ENCODE peak calls at places on chromosomes 3 and 15, in seven cellular contexts. W is ovary; A is SK-N-SH; U is CD8-positive, alpha-beta memory T cell; I is CD8-positive, alpha-beta T cell; F is neuronal stem cell; O is fibroblast of lung. E is an unnamed sample. For H3K4me1 and H3K36me3, the result is how much of the 10 kb centered on the place peaks cover.

GRCh38 chr3:21919383-21919782 is 168.4 kb upstream of the ZNF385D start:
- DNase-seq in A (no peak), O (peak), I (no peak), F (no peak), U (no peak), W (no peak), E (no peak)

GRCh38 chr3:154023148-154023547 is 98.0 kb upstream of the ARHGEF26 start:
- DNase-seq in U (no peak), I (no peak), W (no peak), F (no peak), O (no peak), A (no peak), E (no peak)

GRCh38 chr3:81723732-81724313 is 37.6 kb downstream of the GBE1 start:
- DNase-seq in U (no peak), I (no peak), O (peak), A (no peak), W (no peak), F (no peak), E (no peak)

GRCh38 chr15:95840004-95840403 is 490.5 kb upstream of the NR2F2 start:
- DNase-seq in F (no peak), U (no peak), I (no peak), A (no peak), O (peak), W (peak), E (no peak)

GRCh38 chr3:181279239-181279565 is 289.7 kb upstream of the DNAJC19 start:
- DNase-seq in A (peak), F (no peak), U (no peak), O (no peak), I (no peak), W (no peak), E (no peak)

GRCh38 chr15:49620174-49620573 is 444 bp downstream of the FAM227B start:
- DNase-seq in F (no peak), I (no peak), U (peak), W (no peak), A (no peak), O (peak), E (no peak)

GRCh38 chr3:122975924-122976293 is 51.7 kb downstream of the SEMA5B start:
- DNase-seq in W (no peak), U (no peak), O (peak), A (no peak), F (no peak), I (no peak), E (no peak)

GRCh38 chr15:49877871-49878511 is 241.0 kb downstream of the ATP8B4 start:
- DNase-seq in W (no peak), A (no peak), I (no peak), O (peak), U (no peak), F (no peak), E (no peak)

GRCh38 chr3:108462899-108463298 is 47.5 kb downstream of the MYH15 start:
- DNase-seq in O (peak), I (no peak), F (no peak), A (no peak), W (no peak), U (no peak), E (no peak)

GRCh38 chr3:37601832-37602231 is 259.8 kb upstream of the CTDSPL start:
- DNase-seq in A (no peak), U (no peak), F (no peak), I (no peak), O (no peak), W (no peak), E (no peak)

GRCh38 chr3:18648868-18649450 is 223.8 kb upstream of the SATB1 start:
- DNase-seq in U (no peak), I (no peak), O (no peak), F (no peak), A (no peak), W (no peak), E (no peak)

GRCh38 chr15:68126415-68126814 is 72.3 kb downstream of the PIAS1 start:
- DNase-seq in U (no peak), I (no peak), A (no peak), O (no peak), F (no peak), W (no peak), E (no peak)

GRCh38 chr15:44726568-44727461 is 9.5 kb upstream of the TRIM69 start:
- DNase-seq in U (peak), F (no peak), A (no peak), O (peak), W (no peak), I (peak), E (no peak)
- H3K4me1 ChIP-seq in U (half or more), F (under half), A (under half), O (under half), W (under half), I (half or more), E (under half)

GRCh38 chr3:49277357-49277723 is 308 bp upstream of the C3orf62 start:
- DNase-seq in O (peak), U (no peak), I (peak), W (no peak), F (no peak), A (no peak), E (no peak)
- H3K4me3 ChIP-seq in O (peak), U (peak), I (peak), W (peak), F (no peak), A (peak), E (peak)

GRCh38 chr3:52203701-52204100 is 5.7 kb downstream of the ALAS1 start:
- DNase-seq in O (no peak), A (no peak), I (no peak), F (no peak), U (no peak), W (no peak), E (no peak)

GRCh38 chr3:52198643-52199608 is 966 bp downstream of the ALAS1 start:
- DNase-seq in I (no peak), F (no peak), W (peak), U (no peak), A (no peak), O (no peak), E (no peak)

GRCh38 chr3:52197842-52198625 is at the start of gene ALAS1:
- DNase-seq in I (peak), W (peak), U (peak), F (peak), O (peak), A (peak), E (peak)

GRCh38 chr3:52202384-52203077 is 4.6 kb downstream of the ALAS1 start:
- DNase-seq in F (no peak), W (no peak), A (no peak), I (no peak), U (no peak), O (no peak), E (no peak)

GRCh38 chr3:52200981-52201679 is 3.2 kb downstream of the ALAS1 start:
- DNase-seq in I (no peak), U (no peak), F (no peak), W (no peak), O (no peak), A (no peak), E (peak)
- H3K36me3 ChIP-seq in I (under half), U (under half), F (half or more), W (under half), O (under half), A (half or more), E (half or more)

DNA sequence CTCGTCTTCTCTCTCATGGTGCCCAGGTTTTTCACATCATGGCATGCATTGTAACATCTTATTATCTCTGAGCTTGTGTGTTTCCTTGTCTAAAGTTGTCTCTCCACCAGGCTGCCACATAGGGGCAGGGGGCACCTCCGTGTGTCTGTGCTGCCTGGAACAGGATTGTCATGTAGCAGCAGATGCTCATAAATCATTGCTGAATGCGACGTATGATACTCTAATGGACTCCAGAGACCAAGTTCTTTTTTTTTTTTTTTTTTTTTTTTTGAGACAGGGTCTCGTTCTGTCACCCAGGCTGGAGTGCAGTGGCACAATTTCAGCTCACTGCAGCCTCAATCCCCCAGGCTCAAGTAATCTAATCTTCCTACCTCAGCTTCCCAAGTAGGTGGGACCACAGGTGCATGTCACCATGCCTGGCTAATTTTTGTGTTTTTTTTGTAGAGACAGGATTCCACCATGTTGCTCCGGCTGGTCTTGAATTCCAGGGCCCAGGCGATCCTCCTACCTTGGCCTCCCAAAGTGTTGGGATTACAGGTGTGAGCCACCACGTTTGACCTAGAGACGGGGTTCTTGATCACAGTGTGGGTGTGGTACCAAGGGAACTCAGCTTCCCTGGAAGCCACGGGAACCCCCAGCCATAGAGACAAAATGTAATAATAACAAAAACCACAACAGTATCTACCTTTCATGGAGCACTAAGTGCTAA is 4.7 kb upstream of the DNASE1L3 start:
- DNase-seq in I (no peak), O (no peak), F (no peak), W (no peak), A (no peak), U (no peak), E (no peak)
- H3K4me1 ChIP-seq in I (under half), O (under half), F (under half), W (under half), A (under half), U (under half), E (under half)

GRCh38 chr3:169259134-169259533 is 404.4 kb downstream of the MECOM start:
- DNase-seq in U (no peak), W (no peak), I (no peak), O (no peak), F (no peak), A (no peak), E (no peak)

GRCh38 chr3:169252535-169252934 is 411.0 kb downstream of the MECOM start:
- DNase-seq in A (no peak), O (no peak), I (no peak), F (no peak), W (no peak), U (no peak), E (no peak)

GRCh38 chr3:169256027-169256426 is 407.5 kb downstream of the MECOM start:
- DNase-seq in O (no peak), I (no peak), W (no peak), A (no peak), U (no peak), F (no peak), E (no peak)

GRCh38 chr3:169256791-169257522 is 406.6 kb downstream of the MECOM start:
- DNase-seq in I (no peak), F (no peak), U (no peak), W (no peak), A (no peak), O (peak), E (no peak)

GRCh38 chr3:169255506-169255905 is 408.0 kb downstream of the MECOM start:
- DNase-seq in A (no peak), F (no peak), O (no peak), U (no peak), W (no peak), I (no peak), E (no peak)
- H3K4me3 ChIP-seq in A (no peak), F (no peak), O (no peak), U (no peak), W (no peak), I (no peak), E (no peak)

GRCh38 chr3:196355668-196356067 is 17.5 kb upstream of the TM4SF19 start:
- DNase-seq in U (no peak), F (no peak), I (no peak), O (no peak), A (no peak), W (no peak), E (no peak)
- H3K36me3 ChIP-seq in U (under half), F (half or more), I (under half), O (under half), A (half or more), W (under half), E (half or more)

GRCh38 chr3:42802876-42803799 is 1.2 kb downstream of the HIGD1A start:
- DNase-seq in I (no peak), A (peak), O (no peak), F (peak), W (no peak), U (peak), E (no peak)
- H3K4me1 ChIP-seq in I (under half), A (under half), O (under half), F (under half), W (under half), U (under half), E (under half)